ENCODE peak calls at places on chromosome 6, in six cellular contexts. H, Q, Y, D, U and L are unnamed samples.
A peak's percentile ranks its signal among the peaks of the same experiment; 100 is the strongest.

GRCh38 chr6:105509506-105510331 is 106.8 kb upstream of the PREP start:
- DNase-seq in U (peak; percentile 38), H (peak; percentile 10), D (peak; percentile 59), Q (no peak), Y (peak; percentile 26), L (no peak)

GRCh38 chr6:33419580-33420492 is at the start of gene SYNGAP1:
- DNase-seq in D (peak; percentile 76), Y (peak; percentile 73), Q (no peak), U (peak; percentile 75), H (peak; percentile 65), L (no peak)

GRCh38 chr6:136607932-136608772 is 57.9 kb upstream of the MAP7 start:
- DNase-seq in Q (peak; percentile 62), D (peak; percentile 90), U (peak; percentile 67), H (peak; percentile 78), Y (peak; percentile 64), L (peak; percentile 62)

GRCh38 chr6:5175635-5176034 is 85.1 kb downstream of the LYRM4 start:
- DNase-seq in Y (no peak), U (no peak), H (no peak), D (no peak), Q (no peak), L (peak; percentile 69)

GRCh38 chr6:112682088-112682487 is 335.0 kb downstream of the RFPL4B start:
- DNase-seq in H (no peak), Y (no peak), D (no peak), Q (no peak), U (no peak), L (no peak)

GRCh38 chr6:11307226-11307625 is 74.8 kb upstream of the NEDD9 start:
- DNase-seq in D (no peak), Y (no peak), U (no peak), H (no peak), Q (no peak), L (no peak)

GRCh38 chr6:109595998-109596397 is 95.0 kb downstream of the AK9 start:
- DNase-seq in D (peak; percentile 66), H (peak; percentile 42), Q (peak; percentile 3), Y (peak; percentile 33), U (peak; percentile 31), L (peak; percentile 26)

GRCh38 chr6:103101267-103101666 is 1707.8 kb downstream of the GRIK2 start:
- DNase-seq in H (no peak), D (no peak), Y (no peak), Q (no peak), U (no peak), L (no peak)

GRCh38 chr6:31737315-31738047 is 1.2 kb upstream of the CLIC1 start:
- DNase-seq in U (peak; percentile 86), Q (no peak), H (peak; percentile 40), D (peak; percentile 56), Y (peak; percentile 65), L (no peak)

GRCh38 chr6:136470044-136470443 is 80.2 kb downstream of the MAP7 start:
- DNase-seq in U (no peak), H (no peak), D (peak; percentile 34), Q (no peak), Y (no peak), L (no peak)

GRCh38 chr6:94041930-94042724 is 622.8 kb upstream of the EPHA7 start:
- DNase-seq in D (no peak), Y (no peak), U (peak; percentile 10), Q (no peak), H (no peak), L (no peak)

GRCh38 chr6:7615611-7616383 is 25.8 kb downstream of the SNRNP48 start:
- DNase-seq in Q (peak; percentile 47), D (peak; percentile 80), U (peak; percentile 75), Y (peak; percentile 69), H (peak; percentile 72), L (peak; percentile 52)

GRCh38 chr6:142357879-142358278 is 56.1 kb downstream of the ADGRG6 start:
- DNase-seq in U (no peak), H (no peak), Y (no peak), D (no peak), Q (no peak), L (no peak)

GRCh38 chr6:39886871-39887270 is 47.4 kb downstream of the MOCS1 start:
- DNase-seq in D (no peak), U (no peak), Q (no peak), Y (no peak), H (no peak), L (no peak)

GRCh38 chr6:121520337-121521163 is 85.1 kb downstream of the GJA1 start:
- DNase-seq in U (no peak), D (peak; percentile 50), Y (peak; percentile 58), Q (no peak), H (no peak), L (no peak)

GRCh38 chr6:56091159-56091869 is 156.1 kb downstream of the COL21A1 start:
- DNase-seq in D (no peak), Y (peak; percentile 91), Q (peak; percentile 16), U (peak; percentile 46), H (peak; percentile 71), L (no peak)

GRCh38 chr6:163490826-163491577 is 76.5 kb downstream of the QKI start:
- DNase-seq in Q (no peak), U (peak; percentile 50), D (peak; percentile 44), Y (peak; percentile 71), H (peak; percentile 82), L (no peak)

GRCh38 chr6:55034752-55035151 is 139.6 kb upstream of the HCRTR2 start:
- DNase-seq in Y (no peak), Q (no peak), D (no peak), H (no peak), U (no peak), L (no peak)

GRCh38 chr6:79158856-79159516 is 75.5 kb downstream of the HMGN3 start:
- DNase-seq in H (no peak), Y (no peak), Q (no peak), D (no peak), U (peak; percentile 16), L (no peak)

GRCh38 chr6:125116170-125116569 is 37.4 kb upstream of the TPD52L1 start:
- DNase-seq in Y (no peak), H (no peak), D (no peak), U (no peak), Q (no peak), L (no peak)

GRCh38 chr6:125110056-125110455 is 43.5 kb upstream of the TPD52L1 start:
- DNase-seq in Q (no peak), U (no peak), D (no peak), Y (no peak), H (no peak), L (no peak)

GRCh38 chr6:125111219-125111983 is 42.2 kb upstream of the TPD52L1 start:
- DNase-seq in D (no peak), U (no peak), Y (no peak), H (no peak), Q (no peak), L (no peak)

GRCh38 chr6:125114248-125114858 is 39.2 kb upstream of the TPD52L1 start:
- DNase-seq in D (peak; percentile 62), Y (peak; percentile 75), U (peak; percentile 66), Q (peak; percentile 38), H (peak; percentile 78), L (peak; percentile 55)

GRCh38 chr6:125112934-125113333 is 40.6 kb upstream of the TPD52L1 start:
- DNase-seq in Q (no peak), U (no peak), D (no peak), H (no peak), Y (no peak), L (no peak)
- H3K4me1 ChIP-seq in Q (no peaks in the 10 kb centered on the region), U (no peaks in the 10 kb centered on the region), D (no peaks in the 10 kb centered on the region), H (no peaks in the 10 kb centered on the region), Y (no peaks in the 10 kb centered on the region), L (no peaks in the 10 kb centered on the region)

DNA sequence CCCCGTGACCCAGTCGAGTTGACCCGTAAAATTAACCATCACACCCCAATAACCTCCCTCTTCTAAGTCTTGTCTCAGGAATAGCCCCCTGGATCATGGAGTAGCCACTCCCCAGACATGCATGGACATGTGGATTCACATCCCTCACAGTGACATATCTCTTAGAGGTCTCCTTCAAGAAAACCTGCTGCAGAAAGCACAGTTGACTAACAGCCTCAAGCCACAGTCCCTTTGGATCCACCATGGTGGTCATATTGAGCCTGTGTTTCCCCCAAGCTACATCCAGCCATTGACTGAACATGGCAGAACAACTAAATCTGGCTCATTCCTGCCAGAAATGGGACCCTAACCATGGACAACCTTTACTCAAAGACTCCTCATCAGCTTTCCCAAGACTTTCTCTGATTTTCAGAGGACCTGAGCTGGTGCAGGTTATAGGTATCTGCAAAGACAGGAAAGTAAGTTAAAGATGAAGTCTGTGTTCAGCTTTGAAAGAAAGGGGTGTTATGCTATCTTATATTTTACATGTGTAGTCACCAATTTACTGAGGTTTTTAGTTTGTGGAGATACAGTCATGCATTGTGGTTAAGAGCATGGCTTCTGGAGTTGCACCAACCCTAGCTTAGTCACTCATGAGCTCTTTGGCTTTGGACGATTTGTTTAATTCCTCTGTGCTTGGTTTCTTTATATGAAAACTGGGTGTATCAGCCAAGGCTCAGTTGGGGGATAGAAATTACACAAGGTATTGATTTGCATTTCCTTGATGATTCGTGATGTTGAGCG is 219.1 kb downstream of the MYLK4 start:
- DNase-seq in D (no peak), Q (no peak), U (no peak), Y (peak; percentile 97), H (no peak), L (no peak)
- TF ChIP-seq EZH2 in D (no peak), Q (no peak), U (no peak), Y (no peak), H (no peak), L (no peak)

GRCh38 chr6:3747100-3747737 is 4.3 kb downstream of the PXDC1 start:
- DNase-seq in Q (no peak), D (no peak), H (no peak), Y (no peak), U (no peak), L (no peak)

GRCh38 chr6:3745566-3746118 is 5.9 kb downstream of the PXDC1 start:
- DNase-seq in U (no peak), H (no peak), D (no peak), Y (no peak), Q (no peak), L (no peak)

GRCh38 chr6:3744901-3745470 is 6.5 kb downstream of the PXDC1 start:
- DNase-seq in Y (no peak), H (no peak), D (no peak), Q (no peak), U (no peak), L (no peak)

GRCh38 chr6:3746696-3747095 is 4.8 kb downstream of the PXDC1 start:
- DNase-seq in H (no peak), Q (no peak), D (no peak), Y (no peak), U (no peak), L (no peak)

DNA sequence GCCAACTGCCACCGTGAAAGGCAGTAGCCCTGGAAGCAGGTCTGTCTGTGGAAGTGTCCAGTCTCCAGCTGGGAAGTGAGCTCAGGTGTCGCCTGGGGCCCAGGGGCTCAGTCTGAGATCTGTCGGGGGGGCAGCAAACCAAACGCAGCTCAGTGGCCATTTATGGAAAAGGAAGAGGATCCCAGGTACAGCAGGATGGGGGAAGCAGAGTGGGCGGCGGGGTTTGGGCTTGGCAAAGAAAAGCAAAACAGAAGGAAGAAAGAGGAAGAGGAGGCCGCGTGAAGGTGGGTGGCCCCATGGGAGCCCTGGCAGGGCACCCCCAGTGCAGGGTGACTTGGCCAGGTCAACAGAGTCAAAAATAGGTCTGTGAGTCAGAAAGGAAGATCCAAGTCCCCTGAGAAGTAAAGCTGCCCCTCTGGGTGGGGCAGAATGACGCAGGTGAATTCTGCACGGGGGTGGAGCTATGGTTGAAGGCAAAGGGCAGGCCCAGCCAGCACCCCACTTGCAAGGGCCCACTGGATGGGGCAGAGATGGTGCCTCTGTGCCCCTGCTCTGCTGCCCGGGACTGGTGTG is 5.3 kb downstream of the PXDC1 start:
- DNase-seq in D (no peak), Q (no peak), Y (no peak), H (no peak), U (no peak), L (no peak)
- H3K4me1 ChIP-seq in D (peaks cover 19% of the 10 kb centered on the region), Q (peaks cover 10% of the 10 kb centered on the region), Y (peaks cover 16% of the 10 kb centered on the region), H (peaks cover 50% of the 10 kb centered on the region), U (peaks cover 35% of the 10 kb centered on the region), L (peaks cover 5% of the 10 kb centered on the region)

GRCh38 chr6:6546318-6547110 is 42.0 kb upstream of the LY86 start:
- DNase-seq in H (no peak), U (peak; percentile 63), D (peak; percentile 76), Y (peak; percentile 5), Q (peak; percentile 5), L (peak; percentile 51)
- TF ChIP-seq EZH2 in H (no peak), U (peak; percentile 52), D (no peak), Y (no peak), Q (no peak), L (no peak)